ENCODE peak calls at places on chromosomes 5 and 9, in eight cellular contexts. F, I, J, B, H, P, K and M are unnamed samples.

GRCh38 chr5:126189862-126190261 is 233.3 kb upstream of the GRAMD2B start:
- DNase-seq in F (no peak), I (no peak), J (peak), B (no peak), H (no peak), P (no peak), K (no peak), M (no peak)

GRCh38 chr9:14170973-14171596 is 142.9 kb downstream of the NFIB start:
- DNase-seq in F (no peak), I (no peak), J (no peak), B (no peak), H (no peak), P (no peak), K (no peak), M (no peak)

GRCh38 chr5:138438724-138439536 is at the start of gene REEP2:
- DNase-seq in F (no peak), I (no peak), J (peak), B (peak), H (no peak), P (peak), K (no peak), M (no peak)

GRCh38 chr5:159504106-159504856 is 174.0 kb upstream of the IL12B start:
- DNase-seq in F (no peak), I (no peak), J (no peak), B (no peak), H (no peak), P (no peak), K (no peak), M (no peak)

GRCh38 chr5:6350277-6351090 is 27.9 kb downstream of the MED10 start:
- DNase-seq in F (no peak), I (no peak), J (peak), B (no peak), H (no peak), P (peak), K (no peak), M (no peak)

GRCh38 chr5:150579462-150580400 is 60.7 kb upstream of the SYNPO start:
- DNase-seq in F (no peak), I (no peak), J (no peak), B (no peak), H (no peak), P (no peak), K (no peak), M (no peak)

GRCh38 chr5:395156-395920 is 47.6 kb upstream of the EXOC3 start:
- DNase-seq in F (no peak), I (no peak), J (no peak), B (no peak), H (no peak), P (peak), K (no peak), M (no peak)

GRCh38 chr9:103942171-103942570 is 151.9 kb upstream of the SMC2 start:
- DNase-seq in F (no peak), I (no peak), J (no peak), B (no peak), H (no peak), P (no peak), K (no peak), M (no peak)

GRCh38 chr9:7300484-7300883 is 499.1 kb downstream of the DMAC1 start:
- DNase-seq in F (no peak), I (peak), J (no peak), B (no peak), H (no peak), P (no peak), K (no peak), M (no peak)

GRCh38 chr5:171137768-171138540 is 171.1 kb upstream of the TLX3 start:
- DNase-seq in F (no peak), I (no peak), J (no peak), B (no peak), H (no peak), P (no peak), K (no peak), M (no peak)

GRCh38 chr5:73963021-73963420 is 337.0 kb downstream of the ARHGEF28 start:
- DNase-seq in F (no peak), I (no peak), J (no peak), B (no peak), H (no peak), P (no peak), K (no peak), M (no peak)

GRCh38 chr9:79524266-79524665 is 47.5 kb upstream of the TLE4 start:
- DNase-seq in F (no peak), I (no peak), J (no peak), B (no peak), H (no peak), P (no peak), K (no peak), M (no peak)

GRCh38 chr5:143302344-143302743 is 101.1 kb downstream of the NR3C1 start:
- DNase-seq in F (no peak), I (no peak), J (no peak), B (no peak), H (no peak), P (no peak), K (no peak), M (no peak)

GRCh38 chr5:144183254-144183889 is 12.7 kb downstream of the KCTD16 start:
- DNase-seq in F (no peak), I (no peak), J (peak), B (peak), H (no peak), P (peak), K (no peak), M (no peak)

GRCh38 chr5:146041180-146041789 is 64.1 kb downstream of the PLAC8L1 start:
- DNase-seq in F (no peak), I (no peak), J (peak), B (peak), H (no peak), P (no peak), K (no peak), M (no peak)

GRCh38 chr5:107486489-107486888 is 184.2 kb downstream of the EFNA5 start:
- DNase-seq in F (peak), I (peak), J (no peak), B (no peak), H (no peak), P (no peak), K (no peak), M (peak)

GRCh38 chr5:23389543-23390215 is 117.7 kb upstream of the PRDM9 start:
- DNase-seq in F (no peak), I (no peak), J (no peak), B (no peak), H (no peak), P (no peak), K (no peak), M (no peak)

GRCh38 chr5:79743846-79744605 is 54.4 kb downstream of the CMYA5 start:
- DNase-seq in F (no peak), I (no peak), J (peak), B (no peak), H (no peak), P (no peak), K (no peak), M (no peak)

DNA sequence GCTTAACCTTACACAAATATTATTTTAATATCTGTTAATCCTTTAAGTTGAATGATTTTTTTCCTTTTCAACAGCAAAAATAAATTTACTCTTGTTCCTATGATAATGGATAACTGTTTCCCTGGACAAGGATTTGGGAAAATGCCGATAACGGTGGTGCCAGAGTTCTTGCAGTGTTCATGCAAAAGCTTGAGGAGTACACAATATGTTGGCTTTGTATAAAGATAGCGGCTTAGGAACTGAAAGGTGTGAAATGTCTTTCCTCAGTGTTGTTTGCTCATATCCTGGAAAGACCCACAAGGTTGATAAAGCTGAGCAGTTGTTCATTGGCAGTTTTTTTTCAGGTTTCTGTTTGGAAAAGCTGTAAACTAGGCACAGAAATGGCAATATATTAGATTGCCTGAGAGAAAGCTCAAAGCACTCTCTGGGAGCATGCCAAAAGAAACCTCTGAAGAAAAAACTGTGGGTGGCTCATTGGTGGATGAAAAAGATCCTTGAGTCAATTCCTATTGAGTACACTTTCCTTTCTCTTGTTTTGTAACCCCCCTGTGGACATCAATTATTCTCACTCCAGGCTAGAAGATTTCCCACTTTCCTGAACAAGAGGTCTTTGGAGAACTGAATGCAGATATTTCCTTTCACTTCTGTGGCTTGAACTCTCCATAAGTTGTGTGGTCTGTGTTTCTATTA is 117.2 kb upstream of the RGMB start:
- DNase-seq in F (no peak), I (no peak), J (peak), B (no peak), H (no peak), P (no peak), K (no peak), M (no peak)
- TF ChIP-seq POLR2AphosphoS5 in F (no peak), I (no peak), J (no peak), B (no peak), H (no peak), P (no peak), K (no peak), M (no peak)

GRCh38 chr5:16454686-16455085 is 10.9 kb downstream of the ZNF622 start:
- DNase-seq in F (no peak), I (no peak), J (no peak), B (peak), H (no peak), P (no peak), K (no peak), M (no peak)
- TF ChIP-seq REST in F (no peak), I (no peak), J (no peak), B (no peak), H (no peak), P (no peak), K (no peak), M (no peak)

GRCh38 chr9:21591221-21592062 is 109.3 kb upstream of the IFNE start:
- DNase-seq in F (peak), I (no peak), J (peak), B (no peak), H (peak), P (no peak), K (peak), M (peak)
- TF ChIP-seq CTCF in F (no peak), I (no peak), J (no peak), B (no peak), H (no peak), P (no peak), K (no peak), M (no peak)

DNA sequence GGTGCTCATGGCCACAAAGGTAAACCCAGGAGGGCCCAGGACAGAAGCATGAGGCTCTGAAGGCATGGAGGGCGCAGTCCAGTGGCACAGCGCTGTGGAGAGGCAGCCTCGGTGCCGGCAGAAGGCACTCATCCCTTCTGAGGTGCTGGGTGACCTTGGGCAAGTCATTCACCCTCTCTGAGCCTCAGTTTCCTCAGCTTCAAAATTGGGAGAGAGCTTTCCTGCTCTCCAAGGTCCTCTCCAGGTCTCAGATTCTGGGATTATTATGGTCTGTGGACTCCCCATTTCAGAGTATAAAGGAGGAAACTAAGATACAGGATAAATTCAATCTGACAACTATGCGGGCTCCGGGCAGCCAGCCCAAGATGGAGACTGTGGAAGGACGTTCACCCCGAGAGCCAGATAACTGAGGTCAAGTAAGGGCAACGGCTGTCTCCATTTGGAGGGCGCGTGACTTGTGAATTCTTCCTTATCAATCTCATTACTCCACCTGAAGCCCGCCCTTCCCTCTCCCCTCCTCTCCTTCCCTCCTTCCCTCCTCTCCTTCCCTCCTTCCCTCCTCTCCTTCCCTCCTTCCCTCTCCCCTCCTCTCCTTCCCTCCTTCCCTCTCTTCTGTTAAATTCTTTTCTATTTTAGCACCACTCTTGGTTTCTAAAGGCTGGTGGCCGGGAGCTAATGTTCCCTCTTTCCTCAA is 58.1 kb downstream of the LRSAM1 start:
- DNase-seq in F (no peak), I (no peak), J (no peak), B (peak), H (no peak), P (no peak), K (no peak), M (no peak)
- TF ChIP-seq POLR2AphosphoS5 in F (no peak), I (no peak), J (no peak), B (no peak), H (no peak), P (no peak), K (no peak), M (no peak)

DNA sequence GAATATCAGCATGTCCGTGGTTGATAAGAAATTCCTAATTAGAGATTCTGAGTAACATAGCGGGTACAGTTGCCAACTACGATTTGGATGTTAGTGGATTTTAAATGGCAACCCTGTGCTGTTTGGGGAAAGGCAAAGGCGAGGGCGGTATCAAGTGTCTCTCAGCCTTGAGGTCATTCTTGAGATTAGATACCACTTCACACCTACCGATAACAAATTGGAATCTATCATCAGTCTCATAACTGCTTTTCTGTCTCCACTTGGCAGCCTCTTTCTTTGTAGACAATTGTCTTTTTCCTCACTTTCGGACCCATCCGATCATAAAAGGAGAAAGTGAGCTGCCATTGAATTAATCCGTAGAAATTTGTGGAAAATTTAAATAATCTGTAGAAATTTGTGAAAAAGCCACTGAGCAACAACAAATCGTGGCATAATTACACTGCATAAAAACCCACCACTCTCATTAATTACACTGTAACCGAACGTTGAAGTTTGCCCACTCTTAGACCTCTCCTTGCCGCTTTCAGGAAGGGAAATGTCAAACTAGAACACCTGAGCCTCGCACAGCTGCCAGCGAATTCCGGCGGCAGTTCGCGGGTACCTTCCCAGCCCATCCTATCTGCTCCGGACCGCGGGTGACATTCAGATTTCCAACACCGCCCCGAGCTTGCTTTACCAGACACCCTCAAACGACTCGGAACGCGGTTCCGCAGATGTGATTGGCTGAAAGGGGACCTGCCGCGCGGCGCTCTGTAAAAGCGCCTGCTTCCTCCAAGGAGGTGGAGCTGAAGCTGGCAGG is 849 bp upstream of the RGMB start:
- DNase-seq in F (peak), I (no peak), J (peak), B (no peak), H (peak), P (peak), K (no peak), M (no peak)
- TF ChIP-seq REST in F (no peak), I (no peak), J (no peak), B (no peak), H (no peak), P (peak), K (no peak), M (no peak)